ENCODE peak calls at places on chromosomes 12 and 14, in nine cellular contexts. V is upper lobe of right lung; I is A172; R is naive thymus-derived CD8-positive, alpha-beta T cell; L is right lobe of liver; Y is left lung; S is T-helper 2 cell; K is activated CD4-positive, alpha-beta T cell treated with anti-CD3 and anti-CD28 coated beads, Interleukin-2, amount 50 U/mL, for 48 hours; A is cardiac fibroblast. H is an unnamed sample.

GRCh38 chr12:11810160-11810559 is 160.7 kb downstream of the ETV6 start:
- DNase-seq in V (no peak), I (no peak), R (no peak), L (no peak), Y (no peak), S (no peak), K (no peak), A (no peak), H (no peak)

GRCh38 chr12:49358548-49359141 is 8.6 kb upstream of the SPATS2 start:
- DNase-seq in V (peak), I (peak), R (peak), L (no peak), Y (no peak), S (no peak), K (peak), A (peak), H (peak)

GRCh38 chr12:122849352-122850047 is 14.2 kb downstream of the HIP1R start:
- DNase-seq in V (no peak), I (no peak), R (no peak), L (no peak), Y (no peak), S (no peak), K (no peak), A (no peak), H (no peak)

GRCh38 chr12:42118136-42118879 is 26.4 kb downstream of the GXYLT1 start:
- DNase-seq in V (no peak), I (no peak), R (no peak), L (no peak), Y (no peak), S (no peak), K (no peak), A (peak), H (no peak)

GRCh38 chr12:64104376-64104775 is 117.7 kb downstream of the KICS2 start:
- DNase-seq in V (no peak), I (peak), R (no peak), L (no peak), Y (no peak), S (no peak), K (no peak), A (peak), H (peak)

GRCh38 chr14:93183596-93184317 is 940 bp downstream of the MOAP1 start:
- DNase-seq in V (peak), I (no peak), R (no peak), L (no peak), Y (peak), S (no peak), K (no peak), A (no peak), H (no peak)

GRCh38 chr12:10601860-10602259 is 11.5 kb downstream of the MAGOHB start:
- DNase-seq in V (no peak), I (no peak), R (no peak), L (no peak), Y (no peak), S (no peak), K (no peak), A (no peak), H (no peak)

GRCh38 chr12:112176321-112177010 is 51.1 kb downstream of the TRAFD1 start:
- DNase-seq in V (no peak), I (no peak), R (no peak), L (no peak), Y (no peak), S (no peak), K (no peak), A (no peak), H (no peak)